ENCODE peak calls at places on chromosomes 13 and 19, in eight cellular contexts. A, G, L, U, Q, X, S and T are unnamed samples.

GRCh38 chr13:42538996-42539395 is 35.0 kb upstream of the TNFSF11 start:
- ATAC-seq in G (no peak), U (no peak), A (no peak), S (no peak), Q (no peak), X (no peak), L (no peak), T (no peak)

GRCh38 chr19:33174186-33174585 is 19.9 kb upstream of the LRP3 start:
- ATAC-seq in Q (no peak), U (no peak), S (no peak), L (no peak), G (no peak), A (no peak), X (no peak), T (no peak)

GRCh38 chr13:21232196-21232595 is 55.7 kb downstream of the MRPL57 start:
- ATAC-seq in X (no peak), G (no peak), U (no peak), L (no peak), S (no peak), A (no peak), Q (no peak), T (peak)

GRCh38 chr19:53989600-53990533 is 1.6 kb upstream of the CACNG6 start:
- ATAC-seq in S (no peak), A (no peak), Q (no peak), X (peak), U (peak), L (no peak), G (no peak), T (no peak)

GRCh38 chr13:97003071-97003470 is 8.8 kb upstream of the OXGR1 start:
- ATAC-seq in Q (no peak), U (no peak), X (no peak), L (no peak), G (no peak), A (no peak), S (peak), T (no peak)

GRCh38 chr19:22052644-22053013 is 345 bp downstream of the ZNF257 start:
- ATAC-seq in U (peak), Q (peak), L (peak), X (no peak), A (no peak), G (peak), S (no peak), T (peak)

GRCh38 chr19:46211201-46211881 is 18.2 kb upstream of the IGFL1 start:
- ATAC-seq in S (peak), Q (peak), L (no peak), X (peak), U (peak), G (no peak), A (no peak), T (peak)

GRCh38 chr19:43755256-43755801 is 567 bp upstream of the SMG9 start:
- ATAC-seq in U (peak), L (peak), X (peak), S (peak), G (peak), A (peak), Q (peak), T (peak)

GRCh38 chr13:33730147-33730546 is 87.8 kb upstream of the RFC3 start:
- ATAC-seq in U (no peak), Q (peak), X (no peak), G (no peak), A (peak), L (no peak), S (no peak), T (peak)

GRCh38 chr13:30648522-30649012 is 30.8 kb downstream of the USPL1 start:
- ATAC-seq in L (no peak), S (no peak), A (no peak), U (no peak), Q (no peak), X (no peak), G (peak), T (no peak)
- H3K4me3 ChIP-seq in L (no peak), S (no peak), A (no peak), U (no peak), Q (no peak), X (no peak), G (no peak), T (no peak)

DNA sequence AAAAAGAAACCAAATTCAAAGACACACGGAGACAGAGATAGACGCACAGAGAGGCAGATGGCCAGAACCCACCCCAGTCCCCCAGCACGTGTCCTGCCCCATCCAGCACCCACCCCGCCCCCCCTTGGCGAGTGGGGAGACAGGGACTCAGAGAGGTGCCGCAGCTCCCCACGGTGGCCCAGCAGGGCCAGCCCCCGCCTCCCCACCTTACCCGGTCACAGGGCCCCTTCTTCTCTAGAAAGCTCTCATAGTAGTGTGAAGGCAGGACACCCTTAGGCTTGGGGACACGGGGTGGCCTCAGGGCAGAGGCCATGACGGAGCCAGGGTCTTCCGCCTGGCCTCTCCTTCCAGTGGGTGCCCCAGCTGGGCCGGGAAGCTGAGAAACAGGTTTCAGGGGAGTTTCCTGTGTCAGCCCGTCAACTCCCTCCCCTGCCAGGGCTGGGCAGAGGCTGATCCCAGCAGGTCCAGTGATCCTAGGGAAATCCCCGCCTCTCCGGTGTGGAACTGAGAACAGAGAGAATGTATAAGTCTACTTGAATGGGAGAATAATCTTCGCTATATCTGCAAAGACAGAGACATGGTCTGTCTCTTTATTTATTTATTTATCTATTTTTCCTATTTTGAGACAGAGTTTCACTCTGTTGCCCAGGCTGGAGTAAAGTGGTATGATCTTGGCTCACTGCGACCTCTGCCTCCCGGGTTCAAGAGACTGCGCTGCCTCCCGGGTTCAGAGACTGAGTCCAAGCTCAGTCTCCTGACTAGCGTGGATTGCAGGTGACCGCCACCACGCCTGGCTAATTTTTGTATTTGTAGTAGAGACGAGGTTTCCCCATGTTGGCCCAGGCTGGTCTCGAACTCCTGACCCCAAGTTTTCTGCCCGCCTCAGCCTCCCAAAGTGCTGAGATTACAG is at the start of gene STAP2:
- ATAC-seq in U (peak), S (no peak), Q (no peak), X (no peak), A (no peak), L (no peak), G (peak), T (no peak)
- TF ChIP-seq POLR2AphosphoS5 in U (no peak), S (no peak), Q (no peak), X (no peak), A (no peak), L (no peak), G (peak), T (no peak)

GRCh38 chr13:113243847-113244246 is 34.4 kb downstream of the CUL4A start:
- ATAC-seq in S (no peak), L (no peak), A (no peak), X (no peak), G (no peak), Q (no peak), U (no peak), T (no peak)

GRCh38 chr13:113245858-113246791 is 36.7 kb downstream of the CUL4A start:
- ATAC-seq in Q (peak), U (no peak), G (peak), A (no peak), X (no peak), S (peak), L (peak), T (no peak)
- H3K4me3 ChIP-seq in Q (no peak), U (no peak), G (no peak), A (no peak), X (no peak), S (no peak), L (no peak), T (no peak)

GRCh38 chr13:48761256-48761655 is 107.5 kb downstream of the CYSLTR2 start:
- ATAC-seq in X (no peak), L (no peak), U (no peak), Q (no peak), G (no peak), A (no peak), S (no peak), T (no peak)
- TF ChIP-seq POLR2AphosphoS5 in X (no peak), L (no peak), U (no peak), Q (no peak), G (no peak), A (no peak), S (no peak), T (no peak)

GRCh38 chr13:90768116-90768515 is 579.4 kb upstream of the MIR17HG start:
- ATAC-seq in U (no peak), G (no peak), X (no peak), A (peak), L (no peak), Q (no peak), S (no peak), T (no peak)
- H3K4me3 ChIP-seq in U (no peak), G (no peak), X (no peak), A (no peak), L (no peak), Q (no peak), S (no peak), T (no peak)